ENCODE peak calls at places on chromosome 10, in seven cellular contexts. M is lung; T is brain microvascular endothelial cell; E is CD4-positive, alpha-beta T cell; O is epithelial cell of esophagus; I is cardiac fibroblast; F is sigmoid colon. X is an unnamed sample.

GRCh38 chr10:56507033-56507432 is 146.0 kb upstream of the ZWINT start:
- DNase-seq in O (no peak), E (no peak), F (no peak), I (no peak), M (no peak), T (no peak), X (no peak)

GRCh38 chr10:33302188-33302829 is 32.2 kb downstream of the NRP1 start:
- DNase-seq in T (no peak), E (no peak), M (no peak), F (no peak), I (no peak), O (no peak), X (no peak)

GRCh38 chr10:4254101-4254994 is 469.3 kb upstream of the KLF6 start:
- DNase-seq in I (peak), F (no peak), M (no peak), T (peak), O (peak), E (no peak), X (no peak)

GRCh38 chr10:127878474-127879055 is 14.2 kb downstream of the CLRN3 start:
- DNase-seq in O (peak), M (peak), T (no peak), F (no peak), E (no peak), I (no peak), X (no peak)

GRCh38 chr10:78703581-78703980 is 365.2 kb upstream of the ZMIZ1 start:
- DNase-seq in E (no peak), M (no peak), I (no peak), F (no peak), T (no peak), O (no peak), X (no peak)

GRCh38 chr10:29328988-29329387 is 40.1 kb downstream of the LYZL1 start:
- DNase-seq in O (no peak), T (peak), F (peak), I (no peak), E (no peak), M (no peak), X (no peak)

GRCh38 chr10:106175760-106176377 is 988.6 kb downstream of the SORCS1 start:
- DNase-seq in M (no peak), I (peak), E (no peak), F (no peak), T (no peak), O (peak), X (no peak)

GRCh38 chr10:19168584-19168983 is 120.0 kb downstream of the MALRD1 start:
- DNase-seq in M (no peak), F (no peak), E (no peak), O (no peak), I (peak), T (no peak), X (no peak)

GRCh38 chr10:111560042-111560441 is 483.2 kb downstream of the ADRA2A start:
- DNase-seq in O (peak), I (no peak), T (no peak), F (no peak), M (no peak), E (no peak), X (no peak)

GRCh38 chr10:30562787-30563186 is 66.8 kb downstream of the LYZL2 start:
- DNase-seq in F (no peak), O (peak), I (no peak), M (no peak), T (no peak), E (no peak), X (no peak)

GRCh38 chr10:90751107-90751997 is 106.5 kb downstream of the HTR7 start:
- DNase-seq in F (no peak), M (no peak), O (peak), I (peak), E (peak), T (peak), X (peak)

GRCh38 chr10:46524471-46525176 is 31.8 kb downstream of the GPRIN2 start:
- DNase-seq in O (peak), T (peak), F (peak), I (peak), M (no peak), E (no peak), X (no peak)

GRCh38 chr10:130221456-130222375 is 85.5 kb downstream of the GLRX3 start:
- DNase-seq in I (no peak), M (no peak), O (no peak), F (peak), E (no peak), T (no peak), X (no peak)

GRCh38 chr10:27450225-27450624 is 53.9 kb upstream of the RAB18 start:
- DNase-seq in I (no peak), M (no peak), E (no peak), T (no peak), O (no peak), F (no peak), X (no peak)

GRCh38 chr10:2680802-2681201 is 386.5 kb upstream of the PFKP start:
- DNase-seq in E (no peak), O (no peak), M (no peak), I (no peak), F (no peak), T (no peak), X (no peak)

GRCh38 chr10:60666221-60666620 is 112.1 kb upstream of the CDK1 start:
- DNase-seq in I (peak), T (no peak), E (no peak), M (peak), O (peak), F (no peak), X (no peak)

GRCh38 chr10:12907651-12908050 is 93.9 kb downstream of the CCDC3 start:
- DNase-seq in O (no peak), I (peak), T (peak), F (no peak), M (no peak), E (no peak), X (no peak)

GRCh38 chr10:93067443-93068365 is 6.0 kb upstream of the CYP26A1 start:
- DNase-seq in T (no peak), M (no peak), O (no peak), F (no peak), I (no peak), E (no peak), X (no peak)

GRCh38 chr10:93066544-93066913 is 5.9 kb downstream of the CYP26C1 start:
- DNase-seq in F (no peak), O (no peak), T (no peak), M (no peak), E (no peak), I (no peak), X (no peak)

GRCh38 chr10:93069245-93069561 is 4.5 kb upstream of the CYP26A1 start:
- DNase-seq in E (no peak), F (no peak), O (no peak), M (no peak), I (no peak), T (no peak), X (no peak)

GRCh38 chr10:93070378-93071176 is 3.1 kb upstream of the CYP26A1 start:
- DNase-seq in E (no peak), F (no peak), O (no peak), T (no peak), M (peak), I (no peak), X (no peak)

DNA sequence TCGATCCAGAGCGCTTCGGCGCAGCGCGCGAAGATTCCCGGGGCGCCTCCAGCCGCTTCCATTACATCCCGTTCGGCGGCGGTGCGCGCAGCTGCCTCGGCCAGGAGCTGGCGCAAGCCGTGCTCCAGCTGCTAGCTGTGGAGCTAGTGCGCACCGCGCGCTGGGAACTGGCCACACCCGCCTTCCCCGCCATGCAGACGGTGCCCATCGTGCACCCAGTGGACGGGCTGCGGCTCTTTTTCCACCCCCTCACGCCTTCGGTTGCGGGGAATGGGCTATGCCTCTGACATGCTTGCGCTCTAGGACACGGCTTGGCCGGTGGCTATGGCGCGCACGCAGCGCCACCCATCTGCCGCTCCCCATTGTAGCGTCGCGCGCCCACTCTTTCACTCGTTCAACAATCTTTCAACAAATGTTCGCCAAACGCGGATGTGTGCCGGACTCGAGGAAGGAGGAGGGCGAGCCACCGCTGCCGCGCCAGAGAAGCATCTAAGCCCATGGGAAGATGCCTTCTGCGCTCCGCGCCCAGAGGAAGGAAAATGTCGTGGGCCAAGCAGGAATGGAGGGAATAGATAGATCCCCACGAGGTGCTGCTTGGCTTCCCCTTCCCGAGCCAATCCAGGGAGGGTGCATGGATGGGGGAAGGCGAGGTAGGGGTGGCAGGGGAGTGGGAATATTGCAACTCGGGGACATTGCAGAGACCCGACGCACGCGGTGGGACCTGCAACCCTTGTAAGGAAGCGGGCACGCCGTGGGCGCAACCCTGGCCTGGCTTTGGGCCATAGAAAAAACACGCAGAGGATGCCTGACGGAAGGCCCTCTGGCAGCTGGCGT is 5.1 kb upstream of the CYP26A1 start:
- DNase-seq in O (peak), F (no peak), I (peak), E (no peak), M (no peak), T (no peak), X (no peak)
- TF ChIP-seq CTCF in O (no peak), F (no peak), I (no peak), E (no peak), M (no peak), T (peak), X (no peak)

GRCh38 chr10:70084189-70084588 is 31.5 kb downstream of the MACROH2A2 start:
- DNase-seq in I (no peak), T (no peak), E (no peak), M (no peak), F (no peak), O (no peak), X (no peak)
- TF ChIP-seq CTCF in I (no peak), T (no peak), E (peak), M (no peak), F (no peak), O (no peak), X (no peak)

GRCh38 chr10:44925224-44925623 is 14.1 kb downstream of the TMEM72 start:
- DNase-seq in T (peak), O (no peak), M (no peak), E (no peak), I (peak), F (peak), X (peak)
- TF ChIP-seq CTCF in T (peak), O (no peak), M (no peak), E (no peak), I (peak), F (no peak), X (peak)

GRCh38 chr10:17290226-17290625 is 62.2 kb downstream of the VIM start:
- DNase-seq in E (no peak), I (peak), O (peak), M (no peak), F (no peak), T (no peak), X (no peak)
- TF ChIP-seq CTCF in E (peak), I (no peak), O (peak), M (no peak), F (no peak), T (peak), X (no peak)

GRCh38 chr10:70478191-70479160 is at the start of gene PALD1:
- DNase-seq in M (peak), I (no peak), F (peak), O (no peak), T (no peak), E (no peak), X (peak)
- TF ChIP-seq CTCF in M (no peak), I (no peak), F (peak), O (no peak), T (peak), E (no peak), X (peak)

GRCh38 chr10:120805014-120805805 is 46.0 kb upstream of the WDR11 start:
- DNase-seq in I (no peak), T (no peak), M (no peak), F (no peak), O (no peak), E (no peak), X (no peak)
- TF ChIP-seq CTCF in I (no peak), T (no peak), M (no peak), F (no peak), O (no peak), E (no peak), X (peak)

X was measured in progenitor cell of endocrine pancreas.